ENCODE peak calls at places on chromosomes 13 and 19, in eight cellular contexts. P, G, S, B, I, Y, V and U are unnamed samples.
A peak's percentile ranks its signal among the peaks of the same experiment; 100 is the strongest.

GRCh38 chr19:39645800-39646411 is 9.8 kb upstream of the LGALS16 start:
- DNase-seq in P (no peak), G (no peak), S (no peak), B (no peak), I (peak; percentile 22), Y (no peak), V (peak; percentile 7), U (no peak)

GRCh38 chr19:17089238-17089637 is 13.7 kb downstream of the MYO9B start:
- DNase-seq in P (no peak), G (no peak), S (no peak), B (no peak), I (no peak), Y (no peak), V (no peak), U (no peak)

GRCh38 chr13:38685974-38686571 is 804 bp upstream of the FREM2 start:
- DNase-seq in P (no peak), G (no peak), S (peak; percentile 66), B (no peak), I (peak; percentile 26), Y (no peak), V (peak; percentile 57), U (peak; percentile 32)

GRCh38 chr13:86051134-86052103 is 252.2 kb upstream of the SLITRK6 start:
- DNase-seq in P (no peak), G (peak; percentile 27), S (no peak), B (no peak), I (peak; percentile 73), Y (no peak), V (peak; percentile 35), U (no peak)

GRCh38 chr13:30866692-30867669 is 39.1 kb upstream of the MEDAG start:
- DNase-seq in P (no peak), G (no peak), S (no peak), B (no peak), I (no peak), Y (no peak), V (no peak), U (no peak)

GRCh38 chr19:31586282-31586681 is 237.0 kb upstream of the TSHZ3 start:
- DNase-seq in P (no peak), G (no peak), S (no peak), B (no peak), I (no peak), Y (no peak), V (no peak), U (no peak)

GRCh38 chr19:3699071-3699740 is 1.1 kb downstream of the PIP5K1C start:
- DNase-seq in P (no peak), G (peak; percentile 50), S (peak; percentile 84), B (peak; percentile 49), I (peak; percentile 24), Y (peak; percentile 55), V (no peak), U (peak; percentile 24)

GRCh38 chr13:106446011-106446410 is 89.5 kb downstream of the EFNB2 start:
- DNase-seq in P (no peak), G (no peak), S (no peak), B (no peak), I (peak; percentile 22), Y (no peak), V (no peak), U (no peak)

GRCh38 chr13:46603165-46603603 is 50.2 kb downstream of the LRCH1 start:
- DNase-seq in P (no peak), G (no peak), S (no peak), B (no peak), I (peak; percentile 11), Y (no peak), V (no peak), U (no peak)

GRCh38 chr13:46604226-46604968 is 51.4 kb downstream of the LRCH1 start:
- DNase-seq in P (no peak), G (no peak), S (no peak), B (no peak), I (no peak), Y (no peak), V (no peak), U (no peak)

GRCh38 chr13:46606915-46607413 is 54.0 kb downstream of the LRCH1 start:
- DNase-seq in P (no peak), G (no peak), S (no peak), B (no peak), I (no peak), Y (no peak), V (no peak), U (no peak)

GRCh38 chr13:46605824-46606554 is 53.0 kb downstream of the LRCH1 start:
- DNase-seq in P (no peak), G (no peak), S (no peak), B (no peak), I (peak; percentile 12), Y (no peak), V (no peak), U (no peak)

DNA sequence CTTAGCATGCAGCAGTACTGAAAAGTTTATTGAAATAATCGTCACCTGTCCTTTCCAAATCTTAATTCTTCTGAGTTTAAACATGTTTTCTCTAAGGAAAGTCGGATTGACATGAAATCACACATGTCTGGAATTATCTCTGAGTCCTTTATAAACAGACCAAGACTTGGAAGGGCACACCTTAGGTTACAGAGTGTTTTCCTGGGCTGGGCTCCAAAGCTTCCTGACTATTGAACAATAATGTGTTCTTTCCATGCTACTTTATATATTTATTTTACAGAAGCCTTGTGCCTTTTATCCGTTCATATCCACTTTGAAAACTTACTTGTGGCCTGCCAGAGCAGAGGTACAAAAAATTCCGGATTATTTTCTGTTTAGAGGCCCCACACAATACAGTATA is 52.1 kb downstream of the LRCH1 start:
- DNase-seq in P (no peak), G (no peak), S (no peak), B (no peak), I (no peak), Y (no peak), V (peak; percentile 39), U (peak; percentile 45)
- H3K4me1 ChIP-seq in P (peaks cover 71% of the 10 kb centered on the region), G (peaks cover 57% of the 10 kb centered on the region), S (peaks cover 80% of the 10 kb centered on the region), B (peaks cover 9% of the 10 kb centered on the region), I (peaks cover 44% of the 10 kb centered on the region), Y (peaks cover 100% of the 10 kb centered on the region), V (peaks cover 27% of the 10 kb centered on the region), U (peaks cover 24% of the 10 kb centered on the region)

DNA sequence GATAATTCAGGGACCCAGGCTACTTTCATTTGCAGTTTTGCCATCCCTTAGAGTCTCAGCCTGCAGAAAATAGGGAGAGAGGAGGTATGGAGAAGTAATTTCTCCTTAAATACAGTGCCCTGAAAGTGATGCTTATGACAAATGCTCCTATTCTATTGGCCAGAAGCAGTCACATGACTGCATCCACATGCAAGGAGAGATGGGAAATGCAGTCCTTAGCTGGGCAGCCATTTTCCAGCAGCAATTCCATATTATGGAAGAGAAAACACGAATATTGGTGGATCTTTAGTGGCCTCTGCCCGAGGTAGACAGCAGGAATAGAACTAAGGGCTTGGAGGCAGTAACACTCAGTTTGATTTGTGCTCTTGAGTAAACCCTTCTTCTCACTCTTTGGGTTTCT is 39.4 kb downstream of the VAV1 start:
- DNase-seq in P (no peak), G (no peak), S (no peak), B (no peak), I (peak; percentile 77), Y (no peak), V (peak; percentile 22), U (peak; percentile 40)
- H3K4me3 ChIP-seq in P (no peak overlapping the region), G (no peak overlapping the region), S (no peak overlapping the region), B (no peak overlapping the region), I (no peak overlapping the region), Y (no peak overlapping the region), V (no peak overlapping the region), U (no peak overlapping the region)

GRCh38 chr19:14473073-14473790 is 1.9 kb downstream of the PTGER1 start:
- DNase-seq in P (peak; percentile 81), G (no peak), S (peak; percentile 81), B (no peak), I (no peak), Y (no peak), V (no peak), U (no peak)

GRCh38 chr19:14471436-14472187 is 3.5 kb downstream of the PTGER1 start:
- DNase-seq in P (peak; percentile 78), G (no peak), S (peak; percentile 74), B (no peak), I (no peak), Y (no peak), V (no peak), U (no peak)

GRCh38 chr19:14470031-14470876 is 4.9 kb downstream of the PTGER1 start:
- DNase-seq in P (no peak), G (no peak), S (peak; percentile 76), B (no peak), I (no peak), Y (no peak), V (no peak), U (no peak)

GRCh38 chr19:14473915-14474578 is 1.1 kb downstream of the PTGER1 start:
- DNase-seq in P (peak; percentile 80), G (peak; percentile 53), S (peak; percentile 87), B (no peak), I (peak; percentile 21), Y (no peak), V (no peak), U (no peak)

DNA sequence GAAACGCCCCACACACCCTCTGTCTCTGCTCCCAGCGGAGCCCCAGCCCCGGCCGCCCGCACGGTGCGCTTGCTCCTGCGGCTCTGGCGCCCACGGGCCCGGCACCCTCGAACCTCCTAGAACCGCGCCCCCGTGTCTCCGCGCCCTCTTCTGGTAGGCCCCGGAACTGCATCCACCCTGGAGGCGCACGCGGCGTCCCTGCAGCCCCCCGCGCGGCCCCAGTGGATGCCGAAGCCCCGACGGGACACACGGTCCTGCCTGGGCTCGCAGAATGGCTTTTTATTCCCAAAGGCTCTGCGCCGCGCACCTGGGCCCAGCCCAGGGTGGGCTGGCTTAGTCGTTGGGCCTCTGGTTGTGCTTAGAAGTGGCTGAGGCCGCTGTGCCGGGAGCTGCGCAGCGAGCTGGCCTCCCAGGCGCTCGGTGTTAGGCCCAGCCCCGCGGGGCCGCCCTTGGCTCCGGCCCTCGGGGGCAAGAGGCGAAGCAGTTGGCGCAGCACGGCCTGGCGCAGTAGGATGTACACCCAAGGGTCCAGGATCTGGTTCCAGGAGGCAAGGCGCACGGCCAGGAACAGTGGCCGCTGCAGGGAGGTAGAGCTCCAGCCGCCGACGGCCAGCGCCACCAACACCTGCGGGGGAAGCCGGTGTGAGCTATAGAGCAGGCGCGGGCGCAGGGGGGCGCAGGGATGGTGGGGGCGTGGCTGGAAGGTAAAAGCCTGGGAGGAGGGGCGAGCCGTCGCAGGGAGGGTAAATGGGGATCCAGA is 2.8 kb downstream of the PTGER1 start:
- DNase-seq in P (peak; percentile 91), G (peak; percentile 76), S (peak; percentile 95), B (peak; percentile 83), I (peak; percentile 72), Y (peak; percentile 68), V (peak; percentile 76), U (peak; percentile 51)
- H3K4me1 ChIP-seq in P (no peaks in the 10 kb centered on the region), G (peaks cover 34% of the 10 kb centered on the region), S (peaks cover 47% of the 10 kb centered on the region), B (peaks cover 11% of the 10 kb centered on the region), I (peaks cover 29% of the 10 kb centered on the region), Y (peaks cover 46% of the 10 kb centered on the region), V (peaks cover 34% of the 10 kb centered on the region), U (peaks cover 2% of the 10 kb centered on the region)

GRCh38 chr19:7920520-7921301 is 573 bp downstream of the SNAPC2 start:
- DNase-seq in P (peak; percentile 100), G (peak; percentile 100), S (peak; percentile 99), B (peak; percentile 100), I (peak; percentile 96), Y (peak; percentile 100), V (peak; percentile 100), U (peak; percentile 98)

GRCh38 chr19:7923295-7924191 is 2.4 kb downstream of the CTXN1 start:
- DNase-seq in P (peak; percentile 77), G (no peak), S (peak; percentile 81), B (no peak), I (no peak), Y (no peak), V (no peak), U (no peak)

GRCh38 chr19:7922841-7923205 is 2.7 kb downstream of the SNAPC2 start:
- DNase-seq in P (no peak), G (no peak), S (no peak), B (no peak), I (no peak), Y (no peak), V (no peak), U (no peak)

GRCh38 chr19:7921302-7921954 is 1.3 kb downstream of the SNAPC2 start:
- DNase-seq in P (peak; percentile 87), G (no peak), S (no peak), B (no peak), I (no peak), Y (no peak), V (no peak), U (no peak)

GRCh38 chr19:7921955-7922840 is 2.1 kb downstream of the SNAPC2 start:
- DNase-seq in P (peak; percentile 82), G (no peak), S (peak; percentile 69), B (no peak), I (no peak), Y (no peak), V (no peak), U (no peak)
- H3K4me3 ChIP-seq in P (no peak overlapping the region), G (no peak overlapping the region), S (no peak overlapping the region), B (no peak overlapping the region), I (peak overlapping the region; percentile 69), Y (peak overlapping the region; percentile 81), V (no peak overlapping the region), U (no peak overlapping the region)